ENCODE peak calls at places on chromosomes 1 and 21, in five cellular contexts. P is OCI-LY7, Q is tibial artery, M is thyroid gland, U is mesendoderm. I is an unnamed sample.

GRCh38 chr1:31297273-31298247 is 728 bp downstream of the ZCCHC17 start:
- DNase-seq in P (peak; percentile 13), Q (no peak), U (peak; percentile 44), M (no peak), I (no peak)

GRCh38 chr1:178645157-178645825 is 79.8 kb upstream of the RALGPS2 start:
- DNase-seq in M (no peak), Q (no peak), P (no peak), U (peak; percentile 11), I (no peak)

GRCh38 chr1:152699746-152700145 is 1.6 kb downstream of the LCE2A start:
- DNase-seq in M (no peak), Q (no peak), U (no peak), P (no peak), I (no peak)

GRCh38 chr21:42436914-42437313 is 33.2 kb downstream of the UBASH3A start:
- DNase-seq in P (no peak), Q (no peak), U (no peak), M (no peak), I (no peak)

GRCh38 chr1:150151291-150152181 is 1.8 kb downstream of the PLEKHO1 start:
- DNase-seq in U (no peak), P (peak; percentile 74), M (no peak), Q (no peak), I (no peak)

GRCh38 chr1:53587252-53587992 is 128.2 kb downstream of the DMRTB1 start:
- DNase-seq in M (no peak), Q (no peak), P (no peak), U (no peak), I (no peak)

GRCh38 chr1:160645386-160646063 is 1.3 kb downstream of the SLAMF1 start:
- DNase-seq in Q (no peak), M (no peak), P (no peak), U (no peak), I (no peak)

GRCh38 chr1:58447891-58448290 is 98.6 kb downstream of the OMA1 start:
- DNase-seq in Q (no peak), U (peak; percentile 79), P (no peak), M (no peak), I (no peak)

GRCh38 chr1:92038695-92039346 is 9.0 kb downstream of the EPHX4 start:
- DNase-seq in U (no peak), P (no peak), M (no peak), Q (no peak), I (no peak)

GRCh38 chr1:116817582-116818064 is 63.4 kb downstream of the CD2 start:
- DNase-seq in M (no peak), P (peak; percentile 81), U (peak; percentile 96), Q (no peak), I (peak; percentile 33)

GRCh38 chr1:245348626-245349025 is 193.8 kb downstream of the KIF26B start:
- DNase-seq in M (no peak), Q (no peak), P (no peak), U (no peak), I (no peak)

GRCh38 chr1:24767351-24767750 is 22.1 kb downstream of the CLIC4 start:
- DNase-seq in M (no peak), P (no peak), Q (no peak), U (no peak), I (no peak)

GRCh38 chr1:212566522-212567479 is 41.8 kb upstream of the ATF3 start:
- DNase-seq in P (peak; percentile 56), U (peak; percentile 31), Q (peak; percentile 39), M (peak; percentile 19), I (no peak)
- H3K4me3 ChIP-seq in P (peak overlapping the region; percentile 63), U (no peak overlapping the region), Q (peak overlapping the region; percentile 59), M (peak overlapping the region; percentile 15), I (no peak overlapping the region)

DNA sequence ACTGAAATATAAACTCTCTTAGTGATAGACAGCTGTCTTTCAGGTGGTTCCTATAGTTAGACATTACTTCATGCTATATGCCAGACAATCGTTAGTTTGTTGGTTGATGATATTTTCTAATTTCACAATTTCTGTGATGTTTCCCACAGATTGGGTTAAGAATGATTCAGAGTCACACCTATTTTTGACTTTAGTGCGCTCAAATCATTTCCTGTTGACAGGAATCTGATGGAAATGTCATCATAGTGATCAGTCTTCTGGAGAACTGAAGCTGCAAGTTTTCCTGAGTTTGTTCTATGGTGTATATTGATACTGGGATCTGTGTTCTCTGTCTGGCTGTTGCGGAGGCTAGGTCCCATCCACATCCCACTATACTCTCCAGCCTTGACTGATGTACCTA is 119.7 kb downstream of the C1orf21 start:
- DNase-seq in P (no peak), Q (no peak), U (no peak), M (no peak), I (no peak)
- H3K4me1 ChIP-seq in P (no peaks in the 10 kb centered on the region), Q (peaks cover 16% of the 10 kb centered on the region), U (no peaks in the 10 kb centered on the region), M (peaks cover 4% of the 10 kb centered on the region), I (peaks cover 2% of the 10 kb centered on the region)

DNA sequence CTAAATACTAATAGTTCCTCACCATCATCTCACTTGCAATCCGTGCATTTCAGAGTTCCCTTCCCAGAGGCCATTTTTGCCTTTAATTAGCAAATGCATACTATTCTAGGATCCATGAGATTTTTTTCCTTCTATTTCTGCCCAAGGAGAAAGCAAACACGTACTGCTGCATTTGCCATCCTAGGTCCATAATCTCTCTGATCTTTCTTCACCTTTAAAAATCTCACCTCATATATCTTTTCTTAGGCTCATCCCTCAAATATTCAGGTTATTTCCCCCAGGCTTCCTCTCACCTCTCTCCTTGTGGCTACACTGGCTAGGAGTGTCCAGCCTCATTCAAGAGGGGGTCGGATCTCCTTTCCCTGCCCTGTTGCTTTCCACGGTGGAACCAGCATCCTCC is 338.6 kb downstream of the SETD4 start:
- DNase-seq in Q (no peak), P (no peak), M (no peak), U (no peak), I (no peak)
- H3K4me3 ChIP-seq in Q (no peak overlapping the region), P (no peak overlapping the region), M (no peak overlapping the region), U (no peak overlapping the region), I (no peak overlapping the region)

DNA sequence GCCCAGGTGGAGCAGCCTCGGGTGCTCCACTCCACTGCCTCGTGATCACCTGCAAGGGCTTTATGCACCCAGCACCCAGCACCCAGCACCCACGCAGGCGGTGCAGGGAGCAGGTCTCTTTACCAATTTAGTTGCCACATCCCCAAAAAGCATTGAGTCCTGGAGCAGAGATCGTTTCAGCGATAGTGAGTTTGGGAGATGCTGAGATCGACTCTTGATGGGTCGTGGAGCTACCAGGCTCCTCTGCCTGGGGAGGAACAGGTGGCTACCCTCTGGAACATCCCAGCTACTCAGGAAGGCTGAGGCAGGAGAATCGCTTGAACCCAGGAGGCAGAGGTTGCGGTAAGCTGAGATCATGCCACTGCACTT is 106.7 kb upstream of the SLC45A1 start:
- DNase-seq in M (no peak), Q (no peak), U (no peak), P (no peak), I (no peak)
- H3K4me1 ChIP-seq in M (no peaks in the 10 kb centered on the region), Q (peaks cover 12% of the 10 kb centered on the region), U (peaks cover 2% of the 10 kb centered on the region), P (no peaks in the 10 kb centered on the region), I (no peaks in the 10 kb centered on the region)

DNA sequence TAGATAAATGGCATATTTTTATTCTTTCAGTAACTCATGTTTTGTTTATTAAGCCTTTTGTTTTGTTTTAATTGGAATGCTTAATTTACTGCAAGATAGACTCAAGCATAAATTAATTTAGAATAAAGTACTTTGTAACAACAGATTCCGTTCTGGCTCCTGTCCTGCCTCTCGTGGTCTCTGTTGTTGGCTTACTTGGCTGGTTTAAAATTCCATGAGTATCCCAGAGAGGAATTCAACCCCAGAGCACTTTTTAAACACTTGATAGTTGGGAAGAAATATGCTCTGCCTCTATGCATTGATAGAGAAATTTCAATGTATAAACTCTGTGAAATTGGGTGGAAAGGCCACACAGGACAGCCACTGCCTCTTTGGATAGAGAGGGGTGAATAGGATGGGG is 89.7 kb downstream of the ATP5PO start:
- DNase-seq in P (no peak), U (no peak), Q (no peak), M (no peak), I (no peak)
- H3K4me3 ChIP-seq in P (no peak overlapping the region), U (no peak overlapping the region), Q (no peak overlapping the region), M (no peak overlapping the region), I (no peak overlapping the region)

GRCh38 chr1:22362626-22363402 is 88.8 kb upstream of the ZBTB40 start:
- DNase-seq in Q (no peak), M (peak; percentile 9), P (no peak), U (no peak), I (no peak)

GRCh38 chr1:22364326-22364650 is 87.4 kb upstream of the ZBTB40 start:
- DNase-seq in Q (no peak), M (peak; percentile 89), P (no peak), U (no peak), I (no peak)

GRCh38 chr1:22364764-22365163 is 86.9 kb upstream of the ZBTB40 start:
- DNase-seq in P (peak; percentile 7), M (peak; percentile 55), Q (no peak), U (peak; percentile 78), I (no peak)

GRCh38 chr1:22365331-22366295 is 86.0 kb upstream of the ZBTB40 start:
- DNase-seq in Q (no peak), M (no peak), U (peak; percentile 49), P (no peak), I (no peak)

DNA sequence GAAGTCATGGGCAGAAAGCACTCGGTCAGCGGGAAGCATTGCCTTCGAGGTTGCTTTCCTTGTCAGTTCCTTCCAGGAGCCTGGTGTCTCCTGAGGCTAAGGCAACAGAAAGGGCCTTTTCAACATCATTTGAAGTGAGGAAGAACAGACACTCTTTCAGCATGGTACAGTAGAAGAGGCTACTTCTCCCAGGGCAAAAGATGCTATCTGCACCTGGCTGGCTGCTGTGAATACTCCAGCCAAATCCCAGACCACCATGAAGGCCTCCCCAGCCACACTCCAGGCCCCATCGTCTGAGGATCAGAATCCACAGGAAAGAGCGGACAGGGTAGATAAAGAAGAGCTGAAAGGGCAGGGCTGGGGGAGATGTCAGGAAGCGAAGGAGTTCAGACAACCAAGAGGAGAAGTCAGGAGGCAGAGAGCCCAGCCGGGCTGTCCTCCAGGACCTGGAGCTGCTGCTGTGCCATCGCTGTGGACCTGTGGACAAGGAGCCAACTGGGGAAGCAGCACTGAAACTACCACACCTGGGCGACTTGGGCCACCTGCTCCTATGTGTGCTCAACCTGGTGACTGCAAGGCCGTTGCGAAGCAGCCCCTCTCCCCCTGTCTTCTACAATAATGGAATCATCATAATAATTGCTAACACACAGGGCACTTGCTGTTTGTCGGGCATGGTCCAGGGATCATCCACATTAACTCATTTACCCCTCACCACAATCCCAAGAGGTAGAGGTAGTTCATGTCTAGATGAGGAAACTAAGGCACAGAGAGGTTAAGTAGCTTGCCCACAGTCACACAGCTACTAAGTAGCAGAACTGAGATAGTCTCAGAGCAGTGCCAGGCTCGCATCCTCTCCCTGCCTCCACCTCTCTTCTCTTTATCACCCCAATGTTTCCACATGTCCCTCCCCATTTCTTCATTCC is 88.0 kb upstream of the ZBTB40 start:
- DNase-seq in U (no peak), Q (no peak), M (no peak), P (no peak), I (no peak)
- H3K4me1 ChIP-seq in U (no peaks in the 10 kb centered on the region), Q (no peaks in the 10 kb centered on the region), M (peaks cover 72% of the 10 kb centered on the region), P (no peaks in the 10 kb centered on the region), I (peaks cover 3% of the 10 kb centered on the region)

GRCh38 chr21:26070822-26071425 is 99.6 kb downstream of the APP start:
- DNase-seq in Q (no peak), M (peak; percentile 66), P (peak; percentile 38), U (peak; percentile 76), I (peak; percentile 52)
- H3K4me3 ChIP-seq in Q (no peak overlapping the region), M (no peak overlapping the region), P (peak overlapping the region; percentile 21), U (no peak overlapping the region), I (no peak overlapping the region)